ENCODE peak calls at places on chromosome 13, in eight cellular contexts. G, R, D, Y, L, O, V and S are unnamed samples. For H3K27me3, the result is how much of the 10 kb centered on the place peaks cover.

GRCh38 chr13:104253063-104253680 is 1187.0 kb upstream of the SLC10A2 start:
- DNase-seq in G (no peak), R (no peak), D (no peak), Y (no peak), L (no peak), O (no peak), V (no peak), S (no peak)

GRCh38 chr13:74134777-74135305 is 637 bp upstream of the KLF12 start:
- DNase-seq in G (peak), R (peak), D (no peak), Y (no peak), L (peak), O (peak), V (peak), S (no peak)

GRCh38 chr13:64314286-64314685 is 2898.6 kb upstream of the PCDH20 start:
- DNase-seq in G (no peak), R (no peak), D (no peak), Y (no peak), L (no peak), O (no peak), V (no peak), S (no peak)

GRCh38 chr13:106403280-106403679 is 132.2 kb downstream of the EFNB2 start:
- DNase-seq in G (no peak), R (no peak), D (no peak), Y (no peak), L (no peak), O (no peak), V (no peak), S (no peak)

GRCh38 chr13:33125821-33126570 is 109.8 kb downstream of the KL start:
- DNase-seq in G (no peak), R (no peak), D (peak), Y (no peak), L (no peak), O (peak), V (peak), S (peak)

GRCh38 chr13:68727788-68728187 is 1379.8 kb upstream of the ATXN8OS start:
- DNase-seq in G (no peak), R (no peak), D (no peak), Y (no peak), L (no peak), O (no peak), V (no peak), S (no peak)

GRCh38 chr13:59133903-59134302 is 1029.8 kb downstream of the DIAPH3 start:
- DNase-seq in G (no peak), R (no peak), D (no peak), Y (no peak), L (no peak), O (no peak), V (no peak), S (no peak)

GRCh38 chr13:77784531-77784930 is 87.0 kb downstream of the SLAIN1 start:
- DNase-seq in G (no peak), R (no peak), D (no peak), Y (no peak), L (no peak), O (no peak), V (no peak), S (no peak)

GRCh38 chr13:112204881-112205327 is 138.0 kb downstream of the SOX1 start:
- DNase-seq in G (no peak), R (no peak), D (no peak), Y (no peak), L (no peak), O (no peak), V (no peak), S (no peak)

GRCh38 chr13:35855531-35856019 is 275.6 kb downstream of the DCLK1 start:
- DNase-seq in G (no peak), R (no peak), D (no peak), Y (no peak), L (peak), O (no peak), V (no peak), S (peak)

GRCh38 chr13:37094840-37095239 is 10.6 kb downstream of the CSNK1A1L start:
- DNase-seq in G (no peak), R (no peak), D (no peak), Y (no peak), L (no peak), O (no peak), V (no peak), S (no peak)

DNA sequence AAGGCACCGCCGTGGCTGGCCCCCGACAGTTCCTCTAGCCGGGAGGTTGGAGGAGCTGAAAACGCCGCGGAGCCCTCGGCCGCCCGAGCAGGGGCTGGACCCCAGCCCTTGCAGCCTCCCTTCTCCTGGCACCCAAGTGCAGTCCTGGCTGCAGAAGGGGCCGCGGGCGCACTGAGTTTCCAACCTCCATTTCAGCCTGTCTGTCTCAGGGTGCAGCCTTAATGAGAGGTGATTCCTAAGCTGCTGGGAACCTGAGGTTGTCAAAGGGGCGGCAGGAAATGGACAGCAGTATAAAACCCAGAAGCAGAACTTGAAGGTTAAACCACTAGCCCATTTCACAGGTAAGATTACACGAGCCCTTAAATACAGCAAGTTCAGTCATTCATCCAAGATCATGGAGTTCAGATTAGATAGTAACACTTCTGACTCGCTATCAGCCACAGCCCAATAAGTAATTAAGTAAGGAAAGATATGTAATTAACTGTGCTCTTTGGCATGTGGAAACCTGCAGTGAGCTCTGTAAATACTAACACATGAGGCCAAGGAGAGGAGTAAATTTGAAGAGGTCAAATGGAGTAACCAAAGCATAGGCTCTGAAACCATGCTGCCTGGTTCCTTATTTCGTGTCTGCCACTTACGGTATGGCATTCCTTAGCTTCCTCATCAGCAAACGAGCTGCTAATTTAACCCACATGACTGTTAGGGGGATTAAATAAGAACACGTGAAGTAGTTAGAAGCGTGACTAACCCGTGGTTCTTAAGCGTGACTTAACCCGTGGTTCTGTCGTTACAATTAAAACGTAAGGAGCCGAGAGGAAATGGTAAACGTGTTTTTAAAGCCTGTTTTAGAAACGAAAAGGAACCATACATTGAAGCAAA is 682 bp downstream of the SETDB2 start:
- DNase-seq in G (no peak), R (peak), D (peak), Y (peak), L (no peak), O (no peak), V (peak), S (no peak)
- TF ChIP-seq POLR2A in G (no peak), R (peak), D (peak), Y (no peak), L (peak), O (peak), V (peak), S (peak)

GRCh38 chr13:29621401-29621800 is 25.9 kb upstream of the SLC7A1 start:
- DNase-seq in G (no peak), R (no peak), D (no peak), Y (no peak), L (no peak), O (no peak), V (no peak), S (no peak)

GRCh38 chr13:29619995-29620394 is 24.5 kb upstream of the SLC7A1 start:
- DNase-seq in G (no peak), R (no peak), D (no peak), Y (no peak), L (no peak), O (no peak), V (no peak), S (no peak)

GRCh38 chr13:29621841-29622240 is 26.4 kb upstream of the SLC7A1 start:
- DNase-seq in G (no peak), R (no peak), D (no peak), Y (no peak), L (no peak), O (no peak), V (no peak), S (no peak)

GRCh38 chr13:29624997-29625396 is 29.5 kb upstream of the SLC7A1 start:
- DNase-seq in G (no peak), R (no peak), D (no peak), Y (no peak), L (no peak), O (no peak), V (no peak), S (no peak)
- H3K27me3 ChIP-seq in G (under half), R (under half), D (under half), Y (under half), L (under half), O (under half), V (under half), S (under half)

GRCh38 chr13:114259374-114259773 is 22.0 kb upstream of the UPF3A start:
- DNase-seq in G (no peak), R (no peak), D (no peak), Y (no peak), L (no peak), O (no peak), V (no peak), S (no peak)

GRCh38 chr13:114258589-114258988 is 22.8 kb upstream of the UPF3A start:
- DNase-seq in G (peak), R (peak), D (no peak), Y (no peak), L (no peak), O (no peak), V (no peak), S (no peak)

GRCh38 chr13:114257014-114257413 is 22.3 kb downstream of the CDC16 start:
- DNase-seq in G (no peak), R (no peak), D (no peak), Y (no peak), L (peak), O (no peak), V (no peak), S (no peak)

GRCh38 chr13:114259974-114260373 is 21.4 kb upstream of the UPF3A start:
- DNase-seq in G (no peak), R (peak), D (no peak), Y (peak), L (peak), O (no peak), V (no peak), S (no peak)

DNA sequence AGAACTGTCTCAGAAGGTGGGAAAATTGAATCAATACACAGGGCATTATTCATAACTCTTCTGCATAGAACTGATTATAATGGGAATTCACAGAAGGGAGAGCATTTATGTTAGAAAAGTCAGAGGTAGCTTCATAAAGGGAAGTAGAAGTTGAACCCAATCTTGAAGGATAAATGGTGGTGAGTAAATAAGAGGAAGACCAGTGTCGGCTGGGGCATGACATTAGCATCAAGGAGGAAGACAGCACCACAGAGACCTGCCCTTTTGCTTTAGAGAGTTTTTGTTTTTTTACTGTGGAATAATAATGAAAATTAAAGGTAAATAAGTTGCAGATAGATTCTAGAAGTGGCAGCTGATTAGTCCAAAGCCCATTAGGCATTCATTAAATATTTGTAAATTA is 21.9 kb downstream of the CDC16 start:
- DNase-seq in G (no peak), R (no peak), D (no peak), Y (no peak), L (peak), O (no peak), V (no peak), S (no peak)
- TF ChIP-seq EP300 in G (no peak), R (no peak), D (no peak), Y (no peak), L (no peak), O (no peak), V (no peak), S (no peak)

DNA sequence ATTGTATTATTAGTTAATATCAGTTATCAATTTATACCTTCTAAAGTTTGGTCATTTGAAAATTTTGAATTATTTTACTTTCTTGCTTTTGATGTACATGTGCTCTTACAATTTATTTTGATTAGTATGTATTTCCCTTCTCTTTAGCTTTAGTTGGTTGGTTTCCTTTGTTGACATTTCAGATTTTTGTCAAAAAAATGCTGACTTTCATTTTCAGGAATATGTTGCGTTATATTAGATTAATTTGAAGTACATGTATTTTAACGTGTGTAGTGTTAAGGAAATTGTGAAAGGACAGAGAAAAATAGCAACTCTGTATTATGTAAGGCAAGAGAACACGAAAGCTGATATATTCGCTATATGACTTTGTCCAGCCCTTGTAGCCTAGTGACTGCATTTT is 342.9 kb upstream of the SLITRK6 start:
- DNase-seq in G (no peak), R (no peak), D (no peak), Y (no peak), L (no peak), O (no peak), V (no peak), S (no peak)
- TF ChIP-seq POLR2A in G (no peak), R (no peak), D (no peak), Y (no peak), L (no peak), O (no peak), V (no peak), S (no peak)

GRCh38 chr13:51235756-51236564 is 13.8 kb downstream of the FAM124A start:
- DNase-seq in G (no peak), R (no peak), D (no peak), Y (no peak), L (no peak), O (no peak), V (no peak), S (no peak)
- H3K27me3 ChIP-seq in G (under half), R (under half), D (under half), Y (under half), L (under half), O (under half), V (under half), S (under half)

DNA sequence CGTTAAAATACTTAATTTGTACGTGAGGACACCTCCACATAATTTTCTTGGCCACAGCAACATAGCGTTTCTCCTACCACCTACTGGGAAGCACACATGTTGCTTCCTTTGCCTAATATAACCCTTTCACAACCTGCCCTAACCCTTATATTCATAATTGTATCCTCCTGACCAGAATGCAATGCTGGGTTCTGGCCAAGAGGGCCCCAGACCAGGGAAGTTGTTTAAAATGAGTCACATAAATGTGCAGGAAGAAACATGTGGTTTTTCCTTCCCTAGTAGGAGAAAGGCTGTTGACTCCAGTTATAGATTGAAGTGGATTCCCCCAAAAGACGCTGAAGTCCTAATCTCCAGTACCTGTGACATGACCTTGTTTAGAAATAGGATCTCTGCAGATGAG is 187.3 kb downstream of the NUFIP1 start:
- DNase-seq in G (peak), R (no peak), D (no peak), Y (no peak), L (no peak), O (no peak), V (peak), S (no peak)
- TF ChIP-seq EP300 in G (no peak), R (no peak), D (no peak), Y (no peak), L (no peak), O (no peak), V (no peak), S (no peak)

GRCh38 chr13:42378383-42378780 is 106.4 kb downstream of the AKAP11 start:
- DNase-seq in G (no peak), R (no peak), D (no peak), Y (peak), L (no peak), O (no peak), V (no peak), S (no peak)
- TF ChIP-seq POLR2A in G (no peak), R (no peak), D (no peak), Y (peak), L (no peak), O (no peak), V (no peak), S (no peak)

GRCh38 chr13:99981115-99982020 is at the start of gene ZIC2:
- DNase-seq in G (no peak), R (no peak), D (no peak), Y (no peak), L (no peak), O (no peak), V (no peak), S (no peak)

GRCh38 chr13:99983401-99984133 is 2.0 kb downstream of the ZIC2 start:
- DNase-seq in G (no peak), R (no peak), D (no peak), Y (no peak), L (peak), O (no peak), V (no peak), S (no peak)

GRCh38 chr13:99982741-99983400 is 1.3 kb downstream of the ZIC2 start:
- DNase-seq in G (no peak), R (no peak), D (no peak), Y (no peak), L (peak), O (no peak), V (no peak), S (no peak)

GRCh38 chr13:99980201-99981114 is 1.1 kb upstream of the ZIC2 start:
- DNase-seq in G (peak), R (peak), D (no peak), Y (no peak), L (no peak), O (peak), V (peak), S (peak)

GRCh38 chr13:99982021-99982740 is 597 bp downstream of the ZIC2 start:
- DNase-seq in G (no peak), R (no peak), D (no peak), Y (no peak), L (no peak), O (no peak), V (no peak), S (peak)
- H3K27me3 ChIP-seq in G (half or more), R (half or more), D (half or more), Y (under half), L (half or more), O (under half), V (half or more), S (half or more)

DNA sequence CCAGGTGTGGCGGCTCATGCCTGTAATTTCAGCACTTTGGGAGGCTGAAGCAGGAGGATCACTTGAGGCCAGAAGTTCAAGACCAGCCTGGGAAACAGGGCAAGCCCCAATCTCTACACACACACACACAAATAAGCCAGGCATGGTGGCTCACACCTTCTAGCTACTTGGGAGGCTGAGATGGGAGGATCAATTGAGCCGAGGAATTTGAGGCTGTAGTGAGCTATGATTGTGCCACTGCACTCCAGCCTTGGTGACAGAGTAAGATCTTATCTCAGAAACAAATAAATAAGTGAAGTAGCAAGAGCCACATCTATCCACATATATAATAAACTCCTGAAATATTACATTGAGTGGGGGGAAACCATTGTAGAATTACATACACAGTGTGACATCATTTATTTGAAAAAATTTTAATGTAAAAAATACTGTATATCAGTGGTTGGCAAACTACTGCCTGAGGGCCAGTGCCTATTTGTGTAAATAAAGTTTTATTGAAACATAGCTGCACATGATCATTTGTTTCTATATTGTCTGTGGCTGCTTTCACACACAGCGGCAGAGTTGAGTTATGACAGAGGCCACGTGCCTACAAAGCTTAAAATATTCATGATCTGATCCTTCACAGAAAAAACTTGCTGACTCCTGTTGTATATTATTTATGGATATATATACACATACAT is 54.7 kb upstream of the ARHGEF7 start:
- DNase-seq in G (no peak), R (no peak), D (no peak), Y (no peak), L (peak), O (no peak), V (no peak), S (no peak)
- TF ChIP-seq EP300 in G (no peak), R (no peak), D (no peak), Y (no peak), L (no peak), O (no peak), V (no peak), S (no peak)